ENCODE peak calls at places on chromosome 11, in five cellular contexts. G, W, H, R and D are unnamed samples.

GRCh38 chr11:82405392-82405791 is 328.3 kb downstream of the FAM181B start:
- DNase-seq in W (no peak), G (no peak), R (no peak), H (no peak), D (no peak)

GRCh38 chr11:91435694-91436375 is 788.8 kb upstream of the FAT3 start:
- DNase-seq in R (no peak), G (no peak), H (no peak), W (no peak), D (no peak)

GRCh38 chr11:304915-305833 is 2.4 kb upstream of the IFITM2 start:
- DNase-seq in H (peak), R (peak), W (peak), G (peak), D (peak)

GRCh38 chr11:25587496-25587895 is 744.4 kb upstream of the ANO3 start:
- DNase-seq in R (no peak), W (no peak), H (no peak), G (no peak), D (no peak)

GRCh38 chr11:22432331-22433065 is 94.3 kb downstream of the SLC17A6 start:
- DNase-seq in W (peak), G (peak), R (no peak), H (peak), D (peak)

GRCh38 chr11:8387693-8388092 is 124.0 kb upstream of the LMO1 start:
- DNase-seq in G (no peak), H (no peak), R (no peak), W (no peak), D (no peak)

GRCh38 chr11:444397-445144 is 2.8 kb upstream of the ANO9 start:
- DNase-seq in R (no peak), H (no peak), W (no peak), G (peak), D (no peak)

GRCh38 chr11:116777056-116777455 is 4.3 kb upstream of the BUD13 start:
- DNase-seq in R (no peak), H (no peak), W (no peak), G (no peak), D (no peak)

GRCh38 chr11:58654079-58654907 is 31.8 kb downstream of the CNTF start:
- DNase-seq in R (peak), W (peak), G (peak), H (peak), D (peak)

GRCh38 chr11:124199702-124200101 is 16.6 kb downstream of the OR10D3 start:
- DNase-seq in H (no peak), G (no peak), W (no peak), R (no peak), D (no peak)

GRCh38 chr11:129699711-129700304 is 115.8 kb upstream of the TMEM45B start:
- DNase-seq in G (no peak), W (no peak), H (no peak), R (no peak), D (no peak)

GRCh38 chr11:33453225-33453624 is 196.0 kb downstream of the HIPK3 start:
- DNase-seq in R (no peak), W (no peak), H (no peak), G (no peak), D (no peak)

GRCh38 chr11:113163291-113164030 is 150.9 kb upstream of the TTC12 start:
- DNase-seq in H (no peak), R (no peak), W (peak), G (peak), D (no peak)

DNA sequence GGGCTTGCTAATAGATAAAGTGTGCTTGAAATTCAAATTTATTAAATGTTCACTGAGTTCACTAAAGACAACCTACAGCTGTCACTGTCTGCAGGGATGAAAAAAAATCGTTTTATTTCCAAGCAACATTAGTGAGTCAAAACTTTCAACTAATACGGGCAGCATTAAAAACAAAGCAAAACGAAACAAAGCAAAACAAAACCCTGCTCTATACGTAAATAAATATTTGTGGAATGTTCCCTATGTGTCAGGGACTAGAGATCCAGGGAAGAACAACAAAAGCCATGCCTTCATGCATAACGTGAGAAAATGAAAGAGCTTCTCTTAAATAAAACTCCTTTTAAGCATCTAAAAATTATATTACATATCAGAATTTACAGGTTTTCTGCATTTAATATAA is 553 bp downstream of the NAALAD2 start:
- DNase-seq in W (no peak), G (no peak), H (no peak), R (no peak), D (no peak)
- H3K4me3 ChIP-seq in W (peak), G (no peak), H (peak), R (peak), D (peak)

DNA sequence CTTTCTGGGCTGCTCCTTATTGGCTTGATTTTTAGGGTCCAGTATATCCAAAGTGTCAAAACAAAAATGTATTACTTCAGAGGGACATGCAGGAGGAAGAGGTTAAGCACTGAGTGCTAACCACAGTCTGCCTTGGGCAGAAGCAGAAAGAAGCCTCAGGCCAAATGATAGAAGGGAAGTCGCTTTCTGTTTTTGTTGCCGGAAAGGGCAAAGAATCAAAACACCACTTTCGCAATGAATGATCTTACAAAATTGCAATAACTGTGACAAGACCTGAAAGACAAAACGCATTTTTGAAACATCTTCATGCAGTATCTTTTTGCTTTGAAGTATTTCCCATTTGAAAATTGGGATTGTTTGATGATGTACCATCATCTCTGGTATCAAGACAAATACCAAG is 70.1 kb upstream of the PICALM start:
- DNase-seq in W (no peak), G (peak), H (no peak), R (no peak), D (no peak)
- TF ChIP-seq POLR2A in W (no peak), G (no peak), H (no peak), R (no peak), D (no peak)

GRCh38 chr11:20162824-20163777 is 2.8 kb upstream of the DBX1 start:
- DNase-seq in G (no peak), R (no peak), H (no peak), W (no peak), D (no peak)
- H3K4me3 ChIP-seq in G (no peak), R (peak), H (no peak), W (peak), D (peak)

DNA sequence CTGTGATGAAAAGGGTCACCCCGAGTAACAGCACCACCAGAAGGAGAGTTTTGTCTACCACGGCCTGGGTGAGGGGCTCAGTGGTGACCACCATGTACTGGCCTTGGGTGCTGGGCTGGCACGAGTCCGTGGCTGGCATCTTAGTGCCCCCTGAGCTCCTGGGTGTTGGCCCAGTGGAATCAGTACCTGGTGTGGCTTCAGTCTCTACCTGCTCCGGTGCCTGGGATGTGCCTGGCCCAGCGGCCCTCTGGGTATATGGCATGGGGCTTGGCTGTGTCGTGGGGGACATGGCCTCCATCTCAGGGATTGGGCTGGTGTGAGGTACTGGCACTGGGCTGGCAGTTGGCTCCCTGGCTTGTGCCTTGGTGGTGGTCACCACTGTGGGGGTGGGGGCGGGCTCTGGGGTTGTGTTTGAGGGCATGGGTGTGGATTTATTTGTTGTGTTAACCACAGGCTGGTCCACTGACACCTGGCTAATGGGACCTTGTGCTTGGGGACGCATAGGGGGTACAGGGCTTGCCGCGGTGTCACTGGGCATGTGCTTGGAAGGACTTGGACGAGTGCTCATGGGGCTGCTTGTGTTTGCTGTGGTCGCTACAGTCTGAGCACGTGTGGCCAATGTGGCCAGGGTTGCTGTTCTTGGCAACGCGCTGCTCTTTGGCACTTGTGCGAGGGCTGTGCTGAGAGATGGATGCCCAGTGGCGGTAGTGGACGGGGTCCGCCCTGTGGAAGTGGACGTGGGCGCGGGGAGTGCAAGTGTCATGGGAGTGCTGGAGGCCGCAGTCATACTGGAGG is 9.8 kb downstream of the C11orf24 start:
- DNase-seq in H (no peak), G (no peak), W (no peak), R (no peak), D (no peak)
- TF ChIP-seq POLR2A in H (no peak), G (no peak), W (no peak), R (no peak), D (no peak)

GRCh38 chr11:73320786-73321325 is 12.8 kb downstream of the ARHGEF17 start:
- DNase-seq in R (no peak), H (no peak), G (no peak), W (no peak), D (no peak)
- H3K4me3 ChIP-seq in R (no peak), H (no peak), G (no peak), W (no peak), D (no peak)

GRCh38 chr11:65473275-65473860 is 25.5 kb upstream of the MALAT1 start:
- DNase-seq in H (no peak), R (no peak), G (no peak), W (no peak), D (no peak)

GRCh38 chr11:65478411-65479183 is 20.2 kb upstream of the MALAT1 start:
- DNase-seq in H (peak), W (no peak), R (no peak), G (peak), D (peak)

GRCh38 chr11:65476632-65477270 is 22.1 kb upstream of the MALAT1 start:
- DNase-seq in W (no peak), H (no peak), G (peak), R (no peak), D (no peak)

GRCh38 chr11:65479184-65480145 is 19.4 kb upstream of the MALAT1 start:
- DNase-seq in H (peak), R (peak), G (peak), W (no peak), D (peak)

GRCh38 chr11:65477271-65478029 is 21.4 kb upstream of the MALAT1 start:
- DNase-seq in W (peak), G (peak), H (peak), R (peak), D (peak)
- TF ChIP-seq POLR2A in W (peak), G (peak), H (peak), R (peak), D (peak)

GRCh38 chr11:105035262-105035620 is 297 bp upstream of the CASP1 start:
- DNase-seq in W (no peak), H (no peak), G (no peak), R (no peak), D (no peak)
- H3K4me3 ChIP-seq in W (peak), H (no peak), G (no peak), R (no peak), D (peak)

GRCh38 chr11:1749020-1749758 is 1.2 kb downstream of the IFITM10 start:
- DNase-seq in H (peak), G (no peak), R (no peak), W (no peak), D (no peak)
- TF ChIP-seq POLR2A in H (peak), G (no peak), R (no peak), W (no peak), D (no peak)

DNA sequence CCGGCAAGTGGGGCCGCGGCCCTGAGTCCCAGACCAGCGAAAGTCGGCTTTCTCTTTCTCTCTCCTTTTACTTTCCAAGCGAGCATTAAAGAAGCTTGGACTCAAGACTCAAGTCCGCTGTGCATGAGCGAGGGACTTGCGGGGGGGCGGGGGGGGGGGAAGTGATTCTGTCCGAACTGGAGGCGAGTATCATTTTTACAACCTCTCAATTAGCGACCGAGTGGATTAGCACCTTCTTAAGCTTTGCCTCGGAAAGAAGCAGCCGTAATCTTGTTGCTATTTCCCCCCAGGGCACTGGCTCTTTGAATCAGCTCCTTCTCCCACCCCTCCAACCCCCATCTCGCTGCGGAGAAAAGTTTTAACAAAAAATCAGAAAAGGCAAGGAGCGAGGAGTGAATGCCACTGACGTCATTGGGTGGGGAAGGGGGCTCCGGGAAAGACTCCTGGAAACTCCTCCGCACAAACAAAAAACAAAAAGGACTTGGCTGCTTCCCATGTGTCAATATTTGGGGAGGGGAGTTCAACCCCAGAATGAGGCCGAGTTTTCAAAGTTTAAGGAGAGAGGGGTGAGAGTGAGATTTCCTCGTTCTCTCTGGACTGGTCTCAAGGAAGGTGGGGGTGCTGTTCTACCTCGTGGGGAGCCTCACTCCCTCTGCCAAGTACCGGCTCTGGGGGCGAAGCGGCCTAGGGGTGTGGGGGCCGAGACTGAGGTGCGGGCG is 2.3 kb upstream of the PAX6 start:
- DNase-seq in G (no peak), R (no peak), H (no peak), W (no peak), D (no peak)
- H3K4me3 ChIP-seq in G (peak), R (no peak), H (no peak), W (peak), D (peak)